ENCODE peak calls at places on chromosomes 7 and 10, in eight cellular contexts. G, Q, S, F, D, V, O and L are unnamed samples.

GRCh38 chr7:7510814-7511213 is 24.9 kb downstream of the COL28A1 start:
- DNase-seq in S (no peak), V (no peak), O (no peak), Q (no peak), D (no peak), G (no peak), F (no peak), L (no peak)

GRCh38 chr10:19412531-19412930 is 363.9 kb downstream of the MALRD1 start:
- DNase-seq in Q (peak), F (peak), V (no peak), O (no peak), D (peak), G (peak), S (peak), L (peak)

GRCh38 chr10:27611209-27611608 is 107.1 kb downstream of the RAB18 start:
- DNase-seq in D (no peak), Q (no peak), O (no peak), F (peak), V (no peak), G (peak), S (peak), L (no peak)

GRCh38 chr10:82910301-82910700 is 1035.3 kb downstream of the NRG3 start:
- DNase-seq in F (no peak), S (no peak), O (no peak), V (no peak), D (no peak), G (no peak), Q (no peak), L (no peak)

GRCh38 chr10:73493781-73494180 is 2.0 kb downstream of the PPP3CB start:
- DNase-seq in Q (no peak), G (peak), O (no peak), V (no peak), D (no peak), F (peak), S (no peak), L (no peak)

GRCh38 chr10:46247808-46248569 is 38.8 kb upstream of the ANTXRL start:
- DNase-seq in F (no peak), V (no peak), G (no peak), S (peak), O (no peak), Q (no peak), D (no peak), L (peak)

GRCh38 chr10:132333386-132333785 is 1.4 kb downstream of the LRRC27 start:
- DNase-seq in G (no peak), O (no peak), F (no peak), S (no peak), Q (no peak), D (no peak), V (no peak), L (no peak)

GRCh38 chr10:47268696-47269095 is 31.3 kb upstream of the GDF10 start:
- DNase-seq in F (no peak), O (no peak), G (no peak), V (no peak), D (no peak), Q (peak), S (peak), L (no peak)

GRCh38 chr7:30436518-30436917 is 42.1 kb downstream of the NOD1 start:
- DNase-seq in V (no peak), D (no peak), G (no peak), O (no peak), Q (no peak), F (no peak), S (no peak), L (no peak)

GRCh38 chr7:1692500-1693418 is 22.7 kb downstream of the ELFN1 start:
- DNase-seq in G (no peak), V (no peak), Q (no peak), S (no peak), D (no peak), F (no peak), O (no peak), L (peak)

GRCh38 chr7:140899883-140900282 is 24.8 kb downstream of the BRAF start:
- DNase-seq in S (no peak), F (no peak), D (peak), Q (peak), V (no peak), O (no peak), G (no peak), L (peak)

GRCh38 chr10:101310528-101311439 is 43.2 kb upstream of the BTRC start:
- DNase-seq in V (no peak), S (peak), Q (peak), O (no peak), D (peak), G (no peak), F (no peak), L (peak)

GRCh38 chr10:104333728-104334373 is 4.4 kb downstream of the ITPRIP start:
- DNase-seq in Q (no peak), F (no peak), S (no peak), G (no peak), V (no peak), D (no peak), O (no peak), L (peak)

GRCh38 chr10:63219749-63220148 is 86.6 kb downstream of the NRBF2 start:
- DNase-seq in G (no peak), F (no peak), S (no peak), Q (no peak), D (no peak), O (no peak), V (peak), L (no peak)

GRCh38 chr7:2510909-2511768 is 8.4 kb upstream of the LFNG start:
- DNase-seq in S (no peak), V (peak), D (peak), Q (no peak), G (no peak), O (no peak), F (peak), L (no peak)

GRCh38 chr7:136174477-136174876 is 197.3 kb upstream of the MTPN start:
- DNase-seq in F (no peak), Q (no peak), G (no peak), V (peak), S (no peak), O (no peak), D (no peak), L (no peak)

GRCh38 chr7:29865526-29865925 is 59.2 kb downstream of the WIPF3 start:
- DNase-seq in D (no peak), G (peak), O (peak), S (no peak), F (peak), V (no peak), Q (no peak), L (no peak)

GRCh38 chr7:27955011-27955410 is 215.0 kb downstream of the TAX1BP1 start:
- DNase-seq in G (no peak), V (no peak), O (no peak), F (no peak), Q (no peak), D (no peak), S (no peak), L (no peak)

DNA sequence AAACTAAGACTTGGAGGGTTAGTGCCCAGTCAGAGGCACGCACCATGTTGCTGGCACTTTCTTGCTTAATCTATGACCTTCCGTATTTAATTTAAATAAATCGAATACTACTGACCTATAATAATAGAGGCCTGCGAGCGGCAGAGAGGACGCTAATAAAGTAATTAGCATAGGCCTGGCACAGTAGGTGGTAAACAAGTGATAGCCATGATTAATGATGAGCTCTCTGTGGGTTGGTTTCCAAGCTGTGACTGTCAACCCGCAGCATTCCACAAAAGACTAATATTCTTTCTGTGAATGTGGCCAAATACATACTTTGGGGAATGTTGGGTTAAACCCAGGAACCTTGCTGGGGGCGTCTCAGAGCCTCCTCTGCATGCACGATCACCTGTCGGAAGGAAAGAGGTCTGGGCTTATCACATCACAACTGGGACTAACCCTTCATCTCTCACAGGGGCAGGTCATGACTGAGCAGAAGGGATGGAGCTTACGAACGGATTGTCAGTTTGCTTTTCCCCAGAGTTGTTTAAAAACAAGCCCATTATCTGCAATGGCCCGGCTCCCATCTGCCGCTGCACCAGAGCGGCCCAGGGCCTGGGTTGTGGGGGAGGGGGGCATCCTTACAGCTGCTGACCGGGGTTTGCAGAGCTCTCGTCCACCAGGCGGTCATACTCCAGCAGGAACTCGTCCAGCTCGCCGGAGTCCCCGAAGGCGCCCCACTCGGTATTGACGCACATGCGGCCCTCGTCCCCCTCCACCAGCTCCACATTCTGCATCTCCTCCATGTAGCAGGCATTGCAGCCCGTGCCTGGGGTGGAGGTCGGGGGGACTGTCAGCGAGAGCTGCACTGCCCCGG is 6.1 kb upstream of the MYL7 start:
- DNase-seq in D (peak), G (no peak), S (peak), Q (peak), O (no peak), V (no peak), F (no peak), L (peak)
- TF ChIP-seq EZH2phosphoT487 in D (no peak), G (no peak), S (no peak), Q (no peak), O (no peak), V (no peak), F (no peak), L (no peak)

DNA sequence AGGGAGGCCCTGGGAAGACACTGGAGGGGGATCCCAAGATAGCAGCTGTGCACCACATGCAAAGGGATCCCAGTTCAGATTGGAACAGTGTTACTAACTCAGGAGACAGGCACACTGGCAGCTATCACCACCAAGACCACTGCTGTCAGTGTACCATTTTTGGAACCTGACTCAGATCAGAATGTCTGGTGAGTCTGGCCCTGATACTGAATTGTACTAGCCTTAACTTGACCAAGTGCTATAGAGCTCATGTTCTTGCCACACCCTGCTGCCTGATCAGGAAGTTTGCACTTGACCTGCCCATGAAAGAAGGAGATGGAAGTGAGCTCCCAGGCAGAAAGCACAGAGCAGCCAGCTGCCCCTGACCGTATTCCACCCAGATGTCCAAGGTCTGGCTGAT is 4.8 kb upstream of the PRRT4 start:
- DNase-seq in S (no peak), O (no peak), V (no peak), D (no peak), F (no peak), G (no peak), Q (no peak), L (no peak)
- TF ChIP-seq EZH2phosphoT487 in S (no peak), O (no peak), V (no peak), D (no peak), F (no peak), G (no peak), Q (no peak), L (no peak)

GRCh38 chr7:107824858-107825257 is 21.8 kb upstream of the SLC26A3 start:
- DNase-seq in Q (no peak), V (no peak), F (no peak), S (no peak), G (no peak), D (no peak), O (no peak), L (no peak)

GRCh38 chr7:107826451-107826850 is 23.4 kb upstream of the SLC26A3 start:
- DNase-seq in O (no peak), Q (no peak), G (no peak), V (no peak), F (no peak), D (no peak), S (no peak), L (no peak)

GRCh38 chr7:107833619-107834230 is 30.7 kb upstream of the SLC26A3 start:
- DNase-seq in O (no peak), V (no peak), D (no peak), G (no peak), S (no peak), Q (no peak), F (no peak), L (no peak)

GRCh38 chr7:107830410-107830809 is 27.4 kb upstream of the SLC26A3 start:
- DNase-seq in Q (no peak), D (no peak), F (no peak), G (no peak), S (peak), V (no peak), O (no peak), L (no peak)

DNA sequence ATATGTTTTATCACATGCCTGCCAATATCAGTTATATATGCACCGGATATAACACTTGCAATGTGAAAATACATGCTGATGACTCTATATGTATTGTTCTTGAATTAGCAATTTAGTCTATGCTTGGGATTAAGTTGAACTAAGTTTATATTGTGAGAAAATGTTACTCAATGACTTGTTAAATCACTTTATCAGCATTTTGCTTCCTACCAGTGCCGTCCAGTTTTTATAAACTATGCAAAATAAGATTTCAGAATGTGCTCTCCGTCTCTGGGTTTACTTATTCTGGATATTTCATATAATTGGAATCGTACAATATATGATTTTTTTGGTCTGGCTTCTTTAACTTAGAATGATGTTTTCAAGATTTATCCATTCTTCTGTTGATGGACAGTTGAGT is 25.5 kb upstream of the SLC26A3 start:
- DNase-seq in O (no peak), Q (no peak), D (no peak), S (no peak), G (no peak), V (no peak), F (no peak), L (no peak)
- TF ChIP-seq EZH2phosphoT487 in O (no peak), Q (no peak), D (no peak), S (no peak), G (no peak), V (no peak), F (no peak), L (no peak)

DNA sequence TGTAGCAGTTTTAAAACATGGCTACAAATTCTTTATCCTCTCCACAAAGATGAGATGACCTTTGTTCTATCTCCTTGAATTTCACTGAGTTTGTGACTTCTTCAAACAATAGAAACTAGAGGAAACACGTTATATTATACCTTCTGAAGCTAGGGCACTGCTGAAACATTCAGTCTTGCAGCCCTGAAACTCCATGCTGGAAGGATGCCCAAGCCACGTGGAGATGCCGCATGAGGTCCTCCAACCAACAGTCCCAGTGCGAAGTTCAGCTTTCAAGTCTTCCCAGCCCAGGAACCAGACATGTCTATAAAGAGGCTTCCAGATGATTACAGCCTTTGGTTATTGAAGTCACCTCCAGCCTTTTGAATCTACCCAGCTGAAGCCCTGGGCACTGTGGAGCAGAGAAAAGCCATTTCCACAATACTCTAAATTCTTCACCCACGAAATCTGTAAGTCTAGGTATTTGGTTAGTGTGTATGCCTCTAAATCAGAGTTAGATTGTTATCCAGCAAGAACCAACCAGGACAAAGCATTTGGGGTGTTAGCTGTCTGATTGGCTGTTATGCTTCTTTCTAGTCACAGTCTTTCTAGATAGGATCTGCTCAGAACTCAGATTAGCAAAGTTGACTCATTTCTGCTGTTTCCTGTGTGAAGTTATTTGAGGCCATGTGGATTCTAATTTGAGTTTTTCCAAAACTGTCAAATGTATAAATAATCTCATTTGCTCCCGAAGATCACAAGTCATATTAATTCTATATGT is 186.5 kb upstream of the TMEM72 start:
- DNase-seq in V (no peak), D (no peak), S (no peak), O (no peak), G (peak), F (peak), Q (no peak), L (no peak)
- TF ChIP-seq EZH2phosphoT487 in V (no peak), D (no peak), S (no peak), O (no peak), G (no peak), F (no peak), Q (no peak), L (no peak)